ENCODE peak calls at places on chromosomes 7 and 10, in four cellular contexts. One of them, this sample, is unnamed. For H3K27me3, the result is how much of the 10 kb centered on the place peaks cover.

GRCh38 chr7:41219276-41219675 is 483.6 kb downstream of the INHBA start:
- DNase-seq in A673: peak
- DNase-seq in GM23338: peak
- DNase-seq in GM23248: no peak
- DNase-seq in this sample: no peak

GRCh38 chr10:46514899-46515298 is 41.6 kb downstream of the GPRIN2 start:
- DNase-seq in A673: no peak
- DNase-seq in GM23338: no peak
- DNase-seq in GM23248: no peak
- DNase-seq in this sample: peak

GRCh38 chr10:13890617-13891541 is 304.1 kb downstream of the PRPF18 start:
- DNase-seq in A673: no peak
- DNase-seq in GM23338: peak
- DNase-seq in GM23248: peak
- DNase-seq in this sample: no peak

GRCh38 chr10:48465860-48466521 is 138.9 kb downstream of the ARHGAP22 start:
- DNase-seq in A673: no peak
- DNase-seq in GM23338: peak
- DNase-seq in GM23248: no peak
- DNase-seq in this sample: no peak

GRCh38 chr7:104653870-104654401 is 325.5 kb downstream of the LHFPL3 start:
- DNase-seq in A673: no peak
- DNase-seq in GM23338: no peak
- DNase-seq in GM23248: no peak
- DNase-seq in this sample: no peak

GRCh38 chr10:78411716-78412115 is 378.1 kb downstream of the RPS24 start:
- DNase-seq in A673: no peak
- DNase-seq in GM23338: no peak
- DNase-seq in GM23248: no peak
- DNase-seq in this sample: no peak

GRCh38 chr10:209357-209756 is 74.1 kb downstream of the ZMYND11 start:
- DNase-seq in A673: no peak
- DNase-seq in GM23338: peak
- DNase-seq in GM23248: peak
- DNase-seq in this sample: no peak

GRCh38 chr10:70604106-70604505 is 1.6 kb upstream of the PRF1 start:
- DNase-seq in A673: no peak
- DNase-seq in GM23338: no peak
- DNase-seq in GM23248: no peak
- DNase-seq in this sample: no peak

GRCh38 chr7:148622887-148623585 is 32.5 kb downstream of the C7orf33 start:
- DNase-seq in A673: no peak
- DNase-seq in GM23338: peak
- DNase-seq in GM23248: no peak
- DNase-seq in this sample: no peak

GRCh38 chr7:14018751-14019150 is 29.3 kb upstream of the ETV1 start:
- DNase-seq in A673: no peak
- DNase-seq in GM23338: no peak
- DNase-seq in GM23248: no peak
- DNase-seq in this sample: no peak

GRCh38 chr7:14009453-14010418 is 20.3 kb upstream of the ETV1 start:
- DNase-seq in A673: no peak
- DNase-seq in GM23338: peak
- DNase-seq in GM23248: no peak
- DNase-seq in this sample: no peak

GRCh38 chr7:14016950-14017349 is 27.5 kb upstream of the ETV1 start:
- DNase-seq in A673: no peak
- DNase-seq in GM23338: no peak
- DNase-seq in GM23248: peak
- DNase-seq in this sample: no peak

DNA sequence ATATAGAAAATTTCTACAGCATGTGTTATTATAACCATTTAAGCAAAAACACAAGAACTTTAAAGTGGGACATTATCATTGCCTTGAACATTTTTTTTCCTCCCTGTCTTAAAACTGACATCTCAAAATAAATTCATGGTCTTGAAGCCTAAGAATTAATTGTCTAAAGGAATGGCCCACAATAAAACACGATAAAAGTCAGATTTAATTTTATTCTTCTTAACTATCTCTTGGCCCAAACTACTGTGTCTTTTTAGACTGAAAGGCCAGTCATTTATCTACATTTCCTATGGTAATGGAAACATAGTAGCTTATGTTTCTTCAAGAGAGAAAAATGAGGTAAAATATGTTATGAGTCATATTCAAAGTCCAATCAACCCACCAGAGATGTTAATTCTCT is 24.4 kb upstream of the ETV1 start:
- DNase-seq in A673: no peak
- DNase-seq in GM23338: no peak
- DNase-seq in GM23248: no peak
- DNase-seq in this sample: no peak
- H3K27me3 ChIP-seq in A673: under half
- H3K27me3 ChIP-seq in GM23338: under half
- H3K27me3 ChIP-seq in GM23248: under half
- H3K27me3 ChIP-seq in this sample: under half

GRCh38 chr7:25952277-25953057 is 199.5 kb upstream of the NFE2L3 start:
- DNase-seq in A673: no peak
- DNase-seq in GM23338: peak
- DNase-seq in GM23248: no peak
- DNase-seq in this sample: no peak
- TF ChIP-seq EZH2 in A673: no peak
- TF ChIP-seq EZH2 in GM23338: no peak
- TF ChIP-seq EZH2 in GM23248: no peak
- TF ChIP-seq EZH2 in this sample: no peak

GRCh38 chr10:104642001-104642270 is 846 bp downstream of the SORCS3 start:
- DNase-seq in A673: no peak
- DNase-seq in GM23338: peak
- DNase-seq in GM23248: no peak
- DNase-seq in this sample: no peak
- H3K27me3 ChIP-seq in A673: half or more
- H3K27me3 ChIP-seq in GM23338: half or more
- H3K27me3 ChIP-seq in GM23248: half or more
- H3K27me3 ChIP-seq in this sample: under half

GRCh38 chr7:27194002-27194352 is 5.9 kb downstream of the HOXA13 start:
- DNase-seq in A673: no peak
- DNase-seq in GM23338: no peak
- DNase-seq in GM23248: no peak
- DNase-seq in this sample: no peak
- TF ChIP-seq EZH2 in A673: no peak
- TF ChIP-seq EZH2 in GM23338: peak
- TF ChIP-seq EZH2 in GM23248: no peak
- TF ChIP-seq EZH2 in this sample: no peak

GRCh38 chr7:134893920-134894319 is 92.4 kb upstream of the AGBL3 start:
- DNase-seq in A673: no peak
- DNase-seq in GM23338: no peak
- DNase-seq in GM23248: no peak
- DNase-seq in this sample: no peak

GRCh38 chr7:134891262-134892001 is 94.9 kb upstream of the AGBL3 start:
- DNase-seq in A673: peak
- DNase-seq in GM23338: peak
- DNase-seq in GM23248: peak
- DNase-seq in this sample: no peak

GRCh38 chr7:134890246-134891240 is 95.8 kb upstream of the AGBL3 start:
- DNase-seq in A673: no peak
- DNase-seq in GM23338: no peak
- DNase-seq in GM23248: peak
- DNase-seq in this sample: no peak

GRCh38 chr7:134892963-134893362 is 93.3 kb upstream of the AGBL3 start:
- DNase-seq in A673: no peak
- DNase-seq in GM23338: no peak
- DNase-seq in GM23248: peak
- DNase-seq in this sample: no peak

GRCh38 chr7:134892002-134892693 is 94.2 kb upstream of the AGBL3 start:
- DNase-seq in A673: no peak
- DNase-seq in GM23338: no peak
- DNase-seq in GM23248: peak
- DNase-seq in this sample: no peak
- H3K27me3 ChIP-seq in A673: under half
- H3K27me3 ChIP-seq in GM23338: under half
- H3K27me3 ChIP-seq in GM23248: under half
- H3K27me3 ChIP-seq in this sample: under half

GRCh38 chr10:133161486-133162051 is 1.6 kb downstream of the KNDC1 start:
- DNase-seq in A673: no peak
- DNase-seq in GM23338: peak
- DNase-seq in GM23248: no peak
- DNase-seq in this sample: no peak
- TF ChIP-seq EZH2 in A673: no peak
- TF ChIP-seq EZH2 in GM23338: no peak
- TF ChIP-seq EZH2 in GM23248: no peak
- TF ChIP-seq EZH2 in this sample: no peak

DNA sequence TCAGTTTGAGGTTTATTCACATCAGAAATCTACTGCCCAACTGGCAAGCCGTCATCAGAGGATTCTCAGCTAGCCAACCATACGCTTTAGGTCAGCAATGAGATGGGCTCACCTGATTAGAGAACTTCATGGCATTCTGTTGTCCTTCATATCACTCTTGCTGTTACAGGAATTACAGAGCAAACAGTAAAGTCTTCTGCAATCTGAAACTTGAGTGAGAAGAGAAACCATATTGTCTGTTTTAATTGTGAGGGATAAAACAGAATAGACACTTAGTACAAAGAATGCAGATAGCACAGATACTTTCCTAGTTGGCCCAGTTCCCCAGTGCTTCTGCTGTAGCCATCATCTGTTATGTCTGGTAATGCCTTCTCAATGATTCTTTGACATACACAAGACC is 366.6 kb downstream of the EXOC4 start:
- DNase-seq in A673: no peak
- DNase-seq in GM23338: no peak
- DNase-seq in GM23248: no peak
- DNase-seq in this sample: no peak
- H3K27me3 ChIP-seq in A673: under half
- H3K27me3 ChIP-seq in GM23338: under half
- H3K27me3 ChIP-seq in GM23248: under half
- H3K27me3 ChIP-seq in this sample: under half